ENCODE peak calls at places on chromosomes 2 and 18, in seven cellular contexts. One of them, this sample, is unnamed. For H3K36me3, the result is how much of the 10 kb centered on the place peaks cover.

GRCh38 chr2:182049783-182050182 is 64.1 kb downstream of the PPP1R1C start:
- DNase-seq in fibroblast of lung: no peak
- DNase-seq in GM23248: no peak
- DNase-seq in IMR-90: no peak
- DNase-seq in neural progenitor cell: no peak
- DNase-seq in body of pancreas: no peak
- DNase-seq in upper lobe of right lung: no peak
- DNase-seq in this sample: no peak

GRCh38 chr18:76380791-76381405 is 114.1 kb downstream of the ZNF516 start:
- DNase-seq in fibroblast of lung: no peak
- DNase-seq in GM23248: peak
- DNase-seq in IMR-90: no peak
- DNase-seq in neural progenitor cell: peak
- DNase-seq in body of pancreas: no peak
- DNase-seq in upper lobe of right lung: no peak
- DNase-seq in this sample: no peak

GRCh38 chr2:105102963-105103421 is 65.1 kb downstream of the MRPS9 start:
- DNase-seq in fibroblast of lung: peak
- DNase-seq in GM23248: peak
- DNase-seq in IMR-90: peak
- DNase-seq in neural progenitor cell: peak
- DNase-seq in body of pancreas: no peak
- DNase-seq in upper lobe of right lung: no peak
- DNase-seq in this sample: peak

GRCh38 chr2:222490100-222490499 is 65.8 kb downstream of the SGPP2 start:
- DNase-seq in fibroblast of lung: no peak
- DNase-seq in GM23248: no peak
- DNase-seq in IMR-90: no peak
- DNase-seq in neural progenitor cell: no peak
- DNase-seq in body of pancreas: no peak
- DNase-seq in upper lobe of right lung: no peak
- DNase-seq in this sample: no peak

GRCh38 chr18:79572848-79573451 is 106.7 kb upstream of the CTDP1 start:
- DNase-seq in fibroblast of lung: no peak
- DNase-seq in GM23248: no peak
- DNase-seq in IMR-90: no peak
- DNase-seq in neural progenitor cell: no peak
- DNase-seq in body of pancreas: no peak
- DNase-seq in upper lobe of right lung: no peak
- DNase-seq in this sample: no peak

GRCh38 chr18:45063246-45064038 is 382.8 kb downstream of the SETBP1 start:
- DNase-seq in fibroblast of lung: no peak
- DNase-seq in GM23248: no peak
- DNase-seq in IMR-90: no peak
- DNase-seq in neural progenitor cell: no peak
- DNase-seq in body of pancreas: no peak
- DNase-seq in upper lobe of right lung: no peak
- DNase-seq in this sample: no peak

GRCh38 chr2:238286551-238286950 is 1.9 kb downstream of the PER2 start:
- DNase-seq in fibroblast of lung: peak
- DNase-seq in GM23248: peak
- DNase-seq in IMR-90: peak
- DNase-seq in neural progenitor cell: no peak
- DNase-seq in body of pancreas: peak
- DNase-seq in upper lobe of right lung: peak
- DNase-seq in this sample: peak

GRCh38 chr18:37438417-37439180 is 127.0 kb downstream of the CELF4 start:
- DNase-seq in fibroblast of lung: no peak
- DNase-seq in GM23248: no peak
- DNase-seq in IMR-90: no peak
- DNase-seq in neural progenitor cell: no peak
- DNase-seq in body of pancreas: no peak
- DNase-seq in upper lobe of right lung: no peak
- DNase-seq in this sample: no peak

GRCh38 chr2:74553892-74554820 is at the start of the genes DOK1 and LOXL3:
- DNase-seq in fibroblast of lung: peak
- DNase-seq in GM23248: peak
- DNase-seq in IMR-90: peak
- DNase-seq in neural progenitor cell: peak
- DNase-seq in body of pancreas: peak
- DNase-seq in upper lobe of right lung: peak
- DNase-seq in this sample: peak

GRCh38 chr2:45911503-45911902 is 260.0 kb downstream of the PRKCE start:
- DNase-seq in fibroblast of lung: no peak
- DNase-seq in GM23248: no peak
- DNase-seq in IMR-90: no peak
- DNase-seq in neural progenitor cell: no peak
- DNase-seq in body of pancreas: no peak
- DNase-seq in upper lobe of right lung: no peak
- DNase-seq in this sample: no peak

GRCh38 chr2:233799716-233800115 is 21.6 kb downstream of the MROH2A start:
- DNase-seq in fibroblast of lung: no peak
- DNase-seq in GM23248: no peak
- DNase-seq in IMR-90: no peak
- DNase-seq in neural progenitor cell: no peak
- DNase-seq in body of pancreas: no peak
- DNase-seq in upper lobe of right lung: no peak
- DNase-seq in this sample: no peak

GRCh38 chr2:168054657-168055056 is 192.7 kb downstream of the STK39 start:
- DNase-seq in fibroblast of lung: no peak
- DNase-seq in GM23248: no peak
- DNase-seq in IMR-90: no peak
- DNase-seq in neural progenitor cell: peak
- DNase-seq in body of pancreas: no peak
- DNase-seq in upper lobe of right lung: no peak
- DNase-seq in this sample: no peak

GRCh38 chr2:20618886-20619521 is 31.9 kb downstream of the HS1BP3 start:
- DNase-seq in fibroblast of lung: no peak
- DNase-seq in GM23248: no peak
- DNase-seq in IMR-90: no peak
- DNase-seq in neural progenitor cell: no peak
- DNase-seq in body of pancreas: no peak
- DNase-seq in upper lobe of right lung: peak
- DNase-seq in this sample: no peak

GRCh38 chr2:156192468-156192867 is 140.1 kb downstream of the NR4A2 start:
- DNase-seq in fibroblast of lung: no peak
- DNase-seq in GM23248: peak
- DNase-seq in IMR-90: no peak
- DNase-seq in neural progenitor cell: no peak
- DNase-seq in body of pancreas: no peak
- DNase-seq in upper lobe of right lung: no peak
- DNase-seq in this sample: no peak

GRCh38 chr2:170737821-170738220 is 22.7 kb downstream of the SP5 start:
- DNase-seq in fibroblast of lung: peak
- DNase-seq in GM23248: no peak
- DNase-seq in IMR-90: peak
- DNase-seq in neural progenitor cell: no peak
- DNase-seq in body of pancreas: no peak
- DNase-seq in upper lobe of right lung: peak
- DNase-seq in this sample: no peak

GRCh38 chr2:1742300-1742679 is 2.0 kb downstream of the PXDN start:
- DNase-seq in fibroblast of lung: peak
- DNase-seq in GM23248: no peak
- DNase-seq in IMR-90: peak
- DNase-seq in neural progenitor cell: no peak
- DNase-seq in body of pancreas: no peak
- DNase-seq in upper lobe of right lung: no peak
- DNase-seq in this sample: no peak

GRCh38 chr2:236001854-236002253 is 166.3 kb downstream of the GBX2 start:
- DNase-seq in fibroblast of lung: no peak
- DNase-seq in GM23248: no peak
- DNase-seq in IMR-90: no peak
- DNase-seq in neural progenitor cell: no peak
- DNase-seq in body of pancreas: no peak
- DNase-seq in upper lobe of right lung: no peak
- DNase-seq in this sample: no peak

DNA sequence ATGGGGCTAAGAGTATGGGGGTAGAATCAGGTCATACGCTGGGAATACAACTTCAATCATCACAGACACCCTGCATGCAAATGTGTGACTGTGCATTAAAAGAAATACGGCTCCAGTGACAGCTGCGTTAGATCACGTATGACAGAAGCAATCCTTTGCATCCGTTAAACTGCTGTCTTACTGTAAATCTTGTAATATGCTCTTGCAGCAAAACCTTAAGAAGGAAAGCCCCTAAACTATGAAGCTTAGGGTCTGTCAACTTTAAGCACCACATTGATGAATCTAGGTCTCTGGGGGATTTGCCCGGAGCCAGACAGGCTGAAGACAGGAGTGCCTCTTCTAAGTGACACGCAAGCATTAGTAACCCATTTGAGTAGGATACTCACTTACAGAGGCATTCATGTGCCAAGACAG is 84.7 kb upstream of the EML6 start:
- DNase-seq in fibroblast of lung: no peak
- DNase-seq in GM23248: no peak
- DNase-seq in IMR-90: peak
- DNase-seq in neural progenitor cell: no peak
- DNase-seq in body of pancreas: no peak
- DNase-seq in upper lobe of right lung: no peak
- DNase-seq in this sample: no peak
- H3K36me3 ChIP-seq in fibroblast of lung: under half
- H3K36me3 ChIP-seq in GM23248: under half
- H3K36me3 ChIP-seq in IMR-90: under half
- H3K36me3 ChIP-seq in neural progenitor cell: under half
- H3K36me3 ChIP-seq in body of pancreas: under half
- H3K36me3 ChIP-seq in upper lobe of right lung: half or more
- H3K36me3 ChIP-seq in this sample: half or more

GRCh38 chr18:13315000-13315399 is 96.4 kb downstream of the LDLRAD4 start:
- DNase-seq in fibroblast of lung: no peak
- DNase-seq in GM23248: no peak
- DNase-seq in IMR-90: no peak
- DNase-seq in neural progenitor cell: no peak
- DNase-seq in body of pancreas: no peak
- DNase-seq in upper lobe of right lung: no peak
- DNase-seq in this sample: no peak

GRCh38 chr18:13316066-13316465 is 97.5 kb downstream of the LDLRAD4 start:
- DNase-seq in fibroblast of lung: no peak
- DNase-seq in GM23248: peak
- DNase-seq in IMR-90: no peak
- DNase-seq in neural progenitor cell: no peak
- DNase-seq in body of pancreas: no peak
- DNase-seq in upper lobe of right lung: no peak
- DNase-seq in this sample: no peak

GRCh38 chr18:13310286-13310685 is 91.7 kb downstream of the LDLRAD4 start:
- DNase-seq in fibroblast of lung: no peak
- DNase-seq in GM23248: no peak
- DNase-seq in IMR-90: no peak
- DNase-seq in neural progenitor cell: no peak
- DNase-seq in body of pancreas: no peak
- DNase-seq in upper lobe of right lung: no peak
- DNase-seq in this sample: no peak

GRCh38 chr18:13312515-13312914 is 94.0 kb downstream of the LDLRAD4 start:
- DNase-seq in fibroblast of lung: no peak
- DNase-seq in GM23248: no peak
- DNase-seq in IMR-90: no peak
- DNase-seq in neural progenitor cell: no peak
- DNase-seq in body of pancreas: no peak
- DNase-seq in upper lobe of right lung: no peak
- DNase-seq in this sample: no peak

DNA sequence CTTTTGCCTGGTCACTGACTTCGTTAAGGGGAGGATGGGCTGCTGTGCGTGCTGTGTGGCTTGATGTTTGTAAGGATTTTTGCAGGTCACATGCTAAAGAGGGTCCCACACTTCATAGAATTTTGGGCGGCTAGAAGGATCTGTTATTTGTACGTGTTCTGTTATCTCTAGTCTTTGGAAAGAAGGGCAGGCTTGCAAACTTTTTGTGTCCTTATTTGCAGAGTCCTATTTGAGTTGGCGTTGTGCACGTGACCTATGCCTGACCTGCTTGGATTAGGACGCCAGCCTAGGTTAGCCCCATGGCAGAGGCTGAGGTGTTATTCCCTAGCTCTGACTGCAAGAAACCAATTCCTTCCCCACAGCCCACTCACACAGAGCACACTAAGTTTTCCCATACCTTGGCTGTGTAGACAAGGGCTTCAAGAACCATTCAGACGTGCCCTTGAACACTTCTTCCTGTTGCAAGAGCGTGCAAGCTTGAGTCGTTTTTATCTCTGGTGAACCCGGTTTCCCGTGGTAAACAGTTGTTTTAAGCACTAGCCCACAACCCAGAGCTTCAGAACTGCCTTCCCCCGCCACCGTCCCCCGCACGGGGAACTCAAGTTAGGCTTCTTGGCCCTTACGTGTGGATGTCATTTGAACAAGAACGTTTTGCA is 94.6 kb downstream of the LDLRAD4 start:
- DNase-seq in fibroblast of lung: no peak
- DNase-seq in GM23248: no peak
- DNase-seq in IMR-90: no peak
- DNase-seq in neural progenitor cell: no peak
- DNase-seq in body of pancreas: no peak
- DNase-seq in upper lobe of right lung: no peak
- DNase-seq in this sample: no peak
- H3K27ac ChIP-seq in fibroblast of lung: no peak
- H3K27ac ChIP-seq in GM23248: no peak
- H3K27ac ChIP-seq in IMR-90: no peak
- H3K27ac ChIP-seq in neural progenitor cell: no peak
- H3K27ac ChIP-seq in body of pancreas: no peak
- H3K27ac ChIP-seq in upper lobe of right lung: no peak
- H3K27ac ChIP-seq in this sample: no peak

GRCh38 chr2:27040282-27040681 is 7.5 kb downstream of the TMEM214 start:
- DNase-seq in fibroblast of lung: no peak
- DNase-seq in GM23248: no peak
- DNase-seq in IMR-90: no peak
- DNase-seq in neural progenitor cell: no peak
- DNase-seq in body of pancreas: no peak
- DNase-seq in upper lobe of right lung: no peak
- DNase-seq in this sample: no peak

GRCh38 chr2:27039426-27039825 is 6.7 kb downstream of the TMEM214 start:
- DNase-seq in fibroblast of lung: no peak
- DNase-seq in GM23248: no peak
- DNase-seq in IMR-90: no peak
- DNase-seq in neural progenitor cell: no peak
- DNase-seq in body of pancreas: no peak
- DNase-seq in upper lobe of right lung: no peak
- DNase-seq in this sample: no peak

GRCh38 chr2:27038631-27039339 is 6.0 kb downstream of the TMEM214 start:
- DNase-seq in fibroblast of lung: no peak
- DNase-seq in GM23248: no peak
- DNase-seq in IMR-90: no peak
- DNase-seq in neural progenitor cell: no peak
- DNase-seq in body of pancreas: no peak
- DNase-seq in upper lobe of right lung: no peak
- DNase-seq in this sample: no peak

GRCh38 chr2:27039871-27040270 is 7.1 kb downstream of the TMEM214 start:
- DNase-seq in fibroblast of lung: no peak
- DNase-seq in GM23248: no peak
- DNase-seq in IMR-90: no peak
- DNase-seq in neural progenitor cell: no peak
- DNase-seq in body of pancreas: no peak
- DNase-seq in upper lobe of right lung: no peak
- DNase-seq in this sample: no peak

GRCh38 chr2:27038012-27038411 is 5.2 kb downstream of the TMEM214 start:
- DNase-seq in fibroblast of lung: no peak
- DNase-seq in GM23248: no peak
- DNase-seq in IMR-90: no peak
- DNase-seq in neural progenitor cell: no peak
- DNase-seq in body of pancreas: no peak
- DNase-seq in upper lobe of right lung: no peak
- DNase-seq in this sample: no peak
- H3K36me3 ChIP-seq in fibroblast of lung: half or more
- H3K36me3 ChIP-seq in GM23248: half or more
- H3K36me3 ChIP-seq in IMR-90: half or more
- H3K36me3 ChIP-seq in neural progenitor cell: under half
- H3K36me3 ChIP-seq in body of pancreas: under half
- H3K36me3 ChIP-seq in upper lobe of right lung: half or more
- H3K36me3 ChIP-seq in this sample: half or more

GRCh38 chr2:467892-468630 is 180.2 kb upstream of the ALKAL2 start:
- DNase-seq in fibroblast of lung: no peak
- DNase-seq in GM23248: no peak
- DNase-seq in IMR-90: no peak
- DNase-seq in neural progenitor cell: peak
- DNase-seq in body of pancreas: no peak
- DNase-seq in upper lobe of right lung: no peak
- DNase-seq in this sample: no peak
- H3K27ac ChIP-seq in fibroblast of lung: no peak
- H3K27ac ChIP-seq in GM23248: no peak
- H3K27ac ChIP-seq in IMR-90: no peak
- H3K27ac ChIP-seq in neural progenitor cell: no peak
- H3K27ac ChIP-seq in body of pancreas: no peak
- H3K27ac ChIP-seq in upper lobe of right lung: no peak
- H3K27ac ChIP-seq in this sample: no peak